ENCODE peak calls at places on chromosomes 11 and 22, in five cellular contexts. S, O, I, D and Q are unnamed samples. For H3K4me1, the result is how much of the 10 kb centered on the place peaks cover.

GRCh38 chr11:87359401-87359800 is 321.7 kb downstream of the TMEM135 start:
- DNase-seq in S (no peak), O (no peak), I (no peak), D (no peak), Q (no peak)

GRCh38 chr11:69352181-69352580 is 58.2 kb downstream of the MYEOV start:
- DNase-seq in S (peak), O (no peak), I (peak), D (no peak), Q (no peak)

GRCh38 chr11:68053981-68054812 is 15.4 kb downstream of the TCIRG1 start:
- DNase-seq in S (no peak), O (no peak), I (no peak), D (no peak), Q (no peak)

GRCh38 chr11:71235719-71236118 is 16.7 kb downstream of the SHANK2 start:
- DNase-seq in S (no peak), O (no peak), I (no peak), D (peak), Q (no peak)

GRCh38 chr11:61950035-61950547 is at the start of gene BEST1:
- DNase-seq in S (no peak), O (no peak), I (no peak), D (no peak), Q (no peak)

GRCh38 chr11:19646921-19647320 is 65.7 kb upstream of the NAV2 start:
- DNase-seq in S (no peak), O (no peak), I (no peak), D (no peak), Q (no peak)

GRCh38 chr11:123624974-123625373 is 29.4 kb downstream of the SCN3B start:
- DNase-seq in S (no peak), O (no peak), I (no peak), D (no peak), Q (no peak)

GRCh38 chr22:49856343-49856742 is 2.7 kb downstream of the ZBED4 start:
- DNase-seq in S (no peak), O (no peak), I (no peak), D (no peak), Q (peak)

GRCh38 chr11:86151188-86152005 is 82.5 kb upstream of the PICALM start:
- DNase-seq in S (peak), O (peak), I (no peak), D (no peak), Q (peak)

GRCh38 chr11:45906965-45907591 is at the start of gene FREY1:
- DNase-seq in S (no peak), O (no peak), I (no peak), D (no peak), Q (no peak)

GRCh38 chr11:35964846-35965245 is 21.0 kb downstream of the LDLRAD3 start:
- DNase-seq in S (peak), O (no peak), I (no peak), D (no peak), Q (no peak)

DNA sequence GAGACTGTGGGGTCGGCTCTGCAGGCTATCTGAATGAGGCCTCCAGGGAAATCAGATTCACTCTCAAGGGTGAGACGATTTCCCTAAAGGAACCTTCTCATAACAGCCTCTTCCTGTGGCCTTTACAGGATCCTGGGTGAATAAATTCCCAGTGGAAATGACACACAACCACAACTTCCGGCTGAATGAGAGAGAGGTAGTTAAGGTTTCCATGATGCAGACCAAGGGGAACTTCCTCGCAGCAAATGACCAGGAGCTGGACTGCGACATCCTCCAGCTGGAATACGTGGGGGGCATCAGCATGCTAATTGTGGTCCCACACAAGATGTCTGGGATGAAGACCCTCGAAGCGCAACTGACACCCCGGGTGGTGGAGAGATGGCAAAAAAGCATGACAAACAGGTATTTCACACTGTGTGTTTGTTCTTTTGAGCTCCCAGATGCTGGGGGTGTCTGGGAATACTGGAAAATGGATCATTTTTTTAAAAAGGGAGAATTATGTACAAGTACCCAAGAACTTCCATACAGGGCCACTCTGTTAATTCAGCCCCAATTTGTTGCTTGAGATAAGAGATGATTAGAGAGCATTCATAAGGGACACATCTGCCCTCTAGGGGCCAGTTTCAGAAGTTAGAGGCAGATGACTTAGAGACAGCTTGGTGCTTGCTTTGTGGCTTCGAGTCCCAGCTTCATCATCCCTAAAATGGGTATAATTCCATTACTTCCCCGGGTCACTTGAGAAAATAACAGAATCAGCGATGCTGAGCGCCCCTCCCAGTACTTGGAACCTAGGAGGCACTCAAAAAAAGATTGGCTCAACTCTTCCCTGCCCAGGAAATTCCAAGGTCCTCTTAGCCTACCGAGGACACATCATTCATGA is 10.2 kb downstream of the SERPIND1 start:
- DNase-seq in S (peak), O (peak), I (peak), D (peak), Q (no peak)
- H3K4me1 ChIP-seq in S (half or more), O (under half), I (under half), D (under half), Q (under half)

GRCh38 chr11:37105456-37105855 is 507.4 kb upstream of the RAG2 start:
- DNase-seq in S (no peak), O (no peak), I (no peak), D (no peak), Q (no peak)

GRCh38 chr11:37109205-37109585 is 511.2 kb upstream of the RAG2 start:
- DNase-seq in S (no peak), O (no peak), I (no peak), D (no peak), Q (no peak)

GRCh38 chr11:37110383-37110782 is 512.3 kb upstream of the RAG2 start:
- DNase-seq in S (no peak), O (no peak), I (no peak), D (no peak), Q (no peak)

GRCh38 chr11:37107415-37107814 is 509.4 kb upstream of the RAG2 start:
- DNase-seq in S (no peak), O (no peak), I (no peak), D (no peak), Q (no peak)

GRCh38 chr11:37108436-37109204 is 510.6 kb upstream of the RAG2 start:
- DNase-seq in S (no peak), O (no peak), I (no peak), D (no peak), Q (no peak)
- H3K9ac ChIP-seq in S (no peak), O (no peak), I (no peak), D (no peak), Q (no peak)

GRCh38 chr11:117514256-117514655 is 186.6 kb downstream of the CEP164 start:
- DNase-seq in S (no peak), O (no peak), I (no peak), D (no peak), Q (no peak)

GRCh38 chr11:117511483-117511934 is 183.9 kb downstream of the CEP164 start:
- DNase-seq in S (no peak), O (no peak), I (no peak), D (no peak), Q (no peak)

GRCh38 chr11:117511981-117512448 is 184.4 kb downstream of the CEP164 start:
- DNase-seq in S (no peak), O (no peak), I (peak), D (no peak), Q (no peak)

GRCh38 chr11:117515892-117516291 is 188.2 kb downstream of the CEP164 start:
- DNase-seq in S (no peak), O (no peak), I (no peak), D (no peak), Q (no peak)

DNA sequence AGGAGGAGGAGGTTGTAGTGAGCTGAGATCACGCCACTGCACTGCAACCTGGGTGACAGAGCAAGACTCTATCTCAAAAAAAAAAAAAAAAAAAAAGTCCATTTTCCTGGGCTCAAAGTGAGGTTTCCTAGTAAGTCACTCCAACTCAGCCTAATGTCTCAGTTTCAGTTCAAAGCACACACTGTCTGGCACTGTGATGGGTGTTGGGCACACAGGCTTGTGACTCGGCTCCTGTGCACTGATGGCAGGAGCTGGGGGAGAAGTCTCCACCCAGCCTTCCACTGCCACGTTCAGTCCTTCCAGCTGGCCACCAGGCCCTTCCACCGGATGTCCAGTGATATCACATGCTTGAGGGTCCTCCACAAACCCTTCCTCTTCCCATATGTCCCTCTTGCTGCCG is 186.0 kb downstream of the CEP164 start:
- DNase-seq in S (no peak), O (no peak), I (no peak), D (no peak), Q (no peak)
- H3K4me1 ChIP-seq in S (under half), O (under half), I (under half), D (under half), Q (under half)

DNA sequence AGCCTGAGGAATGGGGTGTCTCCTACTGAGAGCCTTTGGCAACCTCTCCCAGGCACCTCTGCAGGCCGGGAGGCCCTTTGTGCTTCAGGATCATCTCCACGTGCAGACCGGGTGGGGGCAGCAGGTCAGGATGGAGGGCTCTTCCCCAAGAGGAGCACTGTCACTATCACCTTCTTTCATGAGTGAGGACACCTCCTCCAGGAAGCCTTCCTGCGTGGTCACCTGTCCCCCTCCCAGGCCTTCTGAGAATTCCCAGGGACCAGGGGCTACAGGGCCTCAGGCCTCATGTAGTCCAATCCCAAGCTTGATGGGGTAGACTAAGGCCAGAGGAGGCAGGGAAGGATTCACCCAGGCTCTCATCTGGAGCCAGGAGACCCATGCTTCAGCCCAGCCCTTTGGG is 57.6 kb downstream of the PDE2A start:
- DNase-seq in S (no peak), O (no peak), I (no peak), D (no peak), Q (no peak)
- H3K9ac ChIP-seq in S (no peak), O (no peak), I (no peak), D (no peak), Q (no peak)

DNA sequence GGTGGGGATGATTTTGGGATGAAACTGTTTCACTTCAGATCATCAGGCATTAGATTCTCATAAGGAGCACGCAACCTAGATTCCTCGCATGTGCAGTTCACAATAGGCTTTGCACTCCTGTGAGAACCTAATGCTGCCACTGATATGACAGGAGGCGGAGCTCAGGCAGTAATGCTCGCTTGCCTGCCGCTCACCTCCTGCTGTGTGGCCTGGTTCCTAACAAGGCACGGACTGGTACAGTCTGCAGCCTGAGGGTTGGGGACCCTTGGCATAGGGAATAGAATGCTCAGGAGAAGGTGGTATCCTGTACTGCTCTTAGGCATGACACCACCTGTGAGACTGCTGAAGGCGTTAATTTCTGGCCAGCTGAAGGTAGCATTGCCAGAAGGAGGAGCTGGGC is 47.0 kb downstream of the STIM1 start:
- DNase-seq in S (no peak), O (no peak), I (no peak), D (no peak), Q (no peak)
- H3K4me1 ChIP-seq in S (under half), O (under half), I (under half), D (under half), Q (under half)

DNA sequence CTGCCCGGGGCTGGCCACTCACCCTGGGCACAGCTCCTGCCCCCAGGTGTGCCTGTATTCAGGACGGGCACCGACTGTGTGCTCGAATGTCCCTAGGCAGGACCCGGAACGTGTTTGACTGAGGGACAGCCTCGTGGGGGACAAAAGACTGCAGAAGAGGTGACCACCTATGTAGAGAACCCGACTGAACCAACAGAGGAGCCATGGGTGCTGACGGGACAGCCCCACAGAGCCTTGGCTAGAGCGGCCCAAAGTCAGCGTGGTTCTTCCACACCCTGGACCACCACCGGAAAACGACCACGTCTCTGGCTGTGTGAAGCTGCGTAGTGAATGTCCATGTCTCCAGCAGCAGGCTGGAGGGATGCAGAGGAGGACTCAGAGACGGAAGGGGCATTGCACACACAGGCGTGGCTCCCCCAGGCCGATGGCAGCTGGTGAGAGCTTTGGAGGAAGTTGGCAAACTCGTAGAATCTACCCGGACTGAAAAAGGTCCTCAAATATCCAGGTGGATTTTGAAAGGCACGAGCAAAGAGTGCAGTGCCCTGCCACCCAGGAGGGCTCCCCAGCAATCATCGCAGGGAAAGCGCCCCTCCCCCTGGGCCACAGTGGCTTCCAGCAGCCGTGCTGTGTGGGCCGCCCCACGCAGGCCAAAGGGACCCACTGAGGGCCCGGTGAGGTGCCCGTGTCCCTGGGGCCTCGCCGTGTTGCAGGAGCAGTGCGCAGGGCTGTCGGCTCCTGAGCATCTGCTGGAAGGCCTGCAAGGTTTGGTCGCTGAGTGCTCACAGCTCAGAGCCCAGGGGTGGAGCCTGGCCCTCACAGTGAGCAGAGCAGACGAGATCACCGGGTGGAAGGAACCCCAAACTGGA is 17.5 kb upstream of the MUC5B start:
- DNase-seq in S (no peak), O (no peak), I (no peak), D (peak), Q (peak)
- H3K9ac ChIP-seq in S (no peak), O (no peak), I (no peak), D (no peak), Q (no peak)

GRCh38 chr11:126186708-126187481 is 24.6 kb downstream of the RPUSD4 start:
- DNase-seq in S (no peak), O (peak), I (no peak), D (no peak), Q (no peak)

GRCh38 chr11:126188332-126189108 is 22.9 kb downstream of the RPUSD4 start:
- DNase-seq in S (no peak), O (no peak), I (no peak), D (no peak), Q (no peak)

GRCh38 chr11:126186031-126186698 is 25.3 kb downstream of the RPUSD4 start:
- DNase-seq in S (no peak), O (no peak), I (no peak), D (no peak), Q (no peak)

GRCh38 chr11:126182787-126183445 is 28.5 kb downstream of the RPUSD4 start:
- DNase-seq in S (no peak), O (no peak), I (no peak), D (no peak), Q (no peak)

DNA sequence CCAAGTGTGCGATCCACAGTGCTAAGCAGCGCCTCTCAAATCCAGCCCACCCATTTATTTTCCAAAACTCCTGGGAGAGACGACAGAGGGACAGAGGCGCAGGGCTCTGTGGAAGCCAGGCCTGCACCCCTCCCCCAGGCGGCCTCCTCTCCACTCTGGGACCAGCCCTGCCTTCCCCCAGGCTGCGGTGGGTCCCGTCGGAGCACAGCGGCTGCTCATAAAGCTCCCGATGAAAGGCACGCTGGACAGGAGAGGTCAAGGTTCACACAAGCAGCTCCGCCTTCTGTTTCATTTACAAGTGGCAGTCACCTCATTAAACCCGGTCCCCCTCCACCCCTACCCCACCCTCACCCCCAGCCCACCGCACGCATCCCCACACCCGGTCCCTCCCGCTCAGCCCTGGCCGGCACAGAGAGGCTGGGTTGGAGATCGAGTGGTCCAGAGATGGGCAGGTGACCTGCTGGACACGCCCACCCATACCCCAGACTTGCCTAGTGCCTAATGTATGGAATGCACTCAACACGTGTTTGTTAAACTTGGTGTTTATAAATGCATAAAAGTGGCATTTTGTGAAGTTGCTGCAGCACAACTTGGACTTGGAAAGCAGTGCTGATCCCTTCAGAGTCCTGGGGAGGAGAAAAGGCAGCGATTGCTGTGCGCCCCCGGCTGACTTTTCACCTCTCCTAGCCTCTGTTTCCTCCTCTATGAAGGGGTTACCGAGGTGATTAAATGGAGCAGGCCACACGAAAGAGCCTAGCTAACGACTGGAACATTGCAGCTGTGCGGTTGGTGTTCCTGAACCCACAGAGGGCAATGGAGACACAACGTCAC is 26.0 kb downstream of the RPUSD4 start:
- DNase-seq in S (no peak), O (no peak), I (no peak), D (no peak), Q (no peak)
- H3K4me1 ChIP-seq in S (under half), O (under half), I (under half), D (under half), Q (under half)

DNA sequence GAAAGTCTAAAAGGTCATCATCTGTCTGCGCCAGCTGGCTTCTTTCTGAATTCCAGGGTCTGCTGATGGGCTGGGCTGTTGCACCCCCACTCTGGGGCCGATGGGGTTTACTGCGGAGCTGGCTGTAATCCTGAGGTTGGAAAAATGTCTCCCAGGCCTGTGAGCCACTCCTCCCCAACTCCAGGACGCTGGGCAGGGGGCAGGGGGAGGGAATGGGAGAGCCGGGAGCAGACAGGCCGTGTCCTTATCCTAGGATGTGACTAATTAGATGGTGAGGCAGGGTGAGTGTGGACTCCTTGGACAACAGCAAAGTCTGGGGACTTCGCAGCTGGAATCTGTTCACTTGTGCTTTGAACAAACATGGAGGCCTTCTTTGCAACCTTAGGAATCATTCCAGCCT is 48.7 kb downstream of the LRRC32 start:
- DNase-seq in S (no peak), O (no peak), I (no peak), D (no peak), Q (peak)
- H3K9ac ChIP-seq in S (no peak), O (no peak), I (no peak), D (no peak), Q (no peak)